ENCODE peak calls at places on chromosomes 12 and 14, in nine cellular contexts. V is astrocyte of the spinal cord; C is effector CD4-positive, alpha-beta T cell; K is stomach; T is MM.1S; G is astrocyte of the cerebellum; L is substantia nigra; M is CD4-positive, alpha-beta memory T cell; W is activated T-helper 9 cell treated with anti-CD3 and anti-CD28 coated beads, Interleukin-2, amount 50 U/mL, for 16 hours. Y is an unnamed sample.

GRCh38 chr14:91396959-91397815 is 20.4 kb downstream of the CCDC88C start:
- DNase-seq in G (no peak), V (no peak), T (peak), C (peak), M (peak), L (no peak), K (peak), W (peak), Y (no peak)

GRCh38 chr12:51855586-51856428 is 7.3 kb upstream of the FIGNL2 start:
- DNase-seq in K (no peak), V (peak), G (no peak), T (no peak), L (no peak), C (no peak), M (no peak), W (no peak), Y (no peak)

GRCh38 chr14:34436960-34437728 is 24.9 kb downstream of the SPTSSA start:
- DNase-seq in M (no peak), K (no peak), G (no peak), W (no peak), C (no peak), V (no peak), T (no peak), L (no peak), Y (no peak)

GRCh38 chr12:27539191-27539631 is 15.2 kb downstream of the PPFIBP1 start:
- DNase-seq in C (no peak), L (no peak), T (no peak), K (no peak), W (no peak), G (no peak), M (no peak), V (no peak), Y (no peak)

GRCh38 chr12:98752726-98753125 is 107.6 kb downstream of the APAF1 start:
- DNase-seq in L (no peak), V (peak), W (no peak), G (peak), M (no peak), C (no peak), T (no peak), K (no peak), Y (peak)

GRCh38 chr12:74728006-74728405 is 190.4 kb downstream of the ATXN7L3B start:
- DNase-seq in M (no peak), V (no peak), T (no peak), W (no peak), K (no peak), L (no peak), C (no peak), G (no peak), Y (no peak)

GRCh38 chr14:103698380-103699260 is 16.6 kb downstream of the XRCC3 start:
- DNase-seq in C (no peak), M (no peak), T (no peak), W (no peak), G (no peak), V (no peak), K (peak), L (no peak), Y (no peak)

GRCh38 chr12:40152783-40153383 is 47.0 kb upstream of the SLC2A13 start:
- DNase-seq in G (peak), M (peak), L (peak), C (peak), T (peak), W (peak), V (peak), K (peak), Y (peak)

GRCh38 chr14:67373347-67373746 is 13.2 kb downstream of the EIF2S1 start:
- DNase-seq in K (no peak), W (no peak), M (no peak), L (no peak), T (no peak), V (no peak), C (no peak), G (no peak), Y (no peak)

GRCh38 chr12:6312529-6313325 is 2.2 kb downstream of the PLEKHG6 start:
- DNase-seq in V (no peak), L (no peak), M (no peak), K (peak), W (no peak), T (peak), C (no peak), G (no peak), Y (peak)

GRCh38 chr12:52494518-52494917 is 1.5 kb upstream of the KRT6A start:
- DNase-seq in G (no peak), K (no peak), M (no peak), V (no peak), L (no peak), C (no peak), W (no peak), T (no peak), Y (no peak)

GRCh38 chr12:54232790-54233189 is 44.0 kb upstream of the SMUG1 start:
- DNase-seq in V (peak), W (no peak), C (no peak), T (no peak), L (no peak), M (no peak), G (peak), K (no peak), Y (no peak)

GRCh38 chr12:39127401-39127800 is 222.0 kb upstream of the CPNE8 start:
- DNase-seq in T (no peak), L (no peak), M (no peak), C (no peak), G (no peak), K (no peak), W (no peak), V (peak), Y (no peak)

GRCh38 chr12:107760207-107760816 is 625 bp downstream of the PRDM4 start:
- DNase-seq in G (no peak), L (peak), C (no peak), K (no peak), V (no peak), M (peak), T (peak), W (peak), Y (peak)

GRCh38 chr12:41485203-41485602 is 297.1 kb downstream of the PDZRN4 start:
- DNase-seq in L (no peak), C (no peak), K (no peak), W (no peak), V (no peak), T (no peak), G (no peak), M (no peak), Y (no peak)

GRCh38 chr14:52349731-52350130 is 35.6 kb downstream of the PTGER2 start:
- DNase-seq in C (no peak), W (no peak), K (no peak), V (no peak), G (no peak), L (no peak), M (no peak), T (no peak), Y (no peak)

GRCh38 chr14:91363776-91364523 is 53.7 kb downstream of the CCDC88C start:
- DNase-seq in C (no peak), G (no peak), W (no peak), M (no peak), T (peak), V (no peak), K (no peak), L (peak), Y (peak)

GRCh38 chr14:73719361-73719760 is 5.2 kb upstream of the PNMA1 start:
- DNase-seq in M (no peak), C (no peak), W (no peak), T (no peak), K (no peak), G (no peak), V (no peak), L (no peak), Y (no peak)

GRCh38 chr12:128702344-128702743 is 121.4 kb downstream of the SLC15A4 start:
- DNase-seq in C (no peak), T (no peak), M (no peak), K (no peak), V (no peak), G (no peak), W (no peak), L (no peak), Y (no peak)

GRCh38 chr14:100341301-100342031 is 18.3 kb downstream of the SLC25A47 start:
- DNase-seq in K (peak), C (no peak), T (no peak), L (peak), M (no peak), G (peak), W (no peak), V (peak), Y (no peak)

GRCh38 chr12:124828264-124829007 is 35.2 kb downstream of the SCARB1 start:
- DNase-seq in W (no peak), C (no peak), T (no peak), L (no peak), G (peak), M (no peak), V (peak), K (peak), Y (no peak)

GRCh38 chr14:96246535-96246839 is 9.5 kb upstream of the BDKRB1 start:
- DNase-seq in K (no peak), T (no peak), L (no peak), M (no peak), V (peak), C (no peak), W (no peak), G (no peak), Y (no peak)

GRCh38 chr14:99067141-99067920 is 204.7 kb downstream of the BCL11B start:
- DNase-seq in V (no peak), K (no peak), C (no peak), L (no peak), M (no peak), G (no peak), W (no peak), T (no peak), Y (no peak)

GRCh38 chr14:59919582-59920377 is at the start of gene LRRC9:
- DNase-seq in T (no peak), V (peak), L (peak), C (no peak), M (peak), W (no peak), G (peak), K (no peak), Y (peak)

GRCh38 chr14:102474934-102475333 is 34.6 kb downstream of the ANKRD9 start:
- DNase-seq in T (no peak), C (no peak), W (no peak), M (no peak), G (peak), K (peak), V (peak), L (peak), Y (no peak)